ENCODE peak calls at places on chromosomes 1 and 21, in six cellular contexts. D is SIG-M5, R is esophagus squamous epithelium, T is AG08395, K is fibroblast of pulmonary artery, O is GM03348. G is an unnamed sample.

GRCh38 chr21:15084668-15085067 is 19.9 kb upstream of the NRIP1 start:
- DNase-seq in R (no peak), K (peak; percentile 55), D (no peak), T (no peak), O (no peak), G (peak; percentile 1)

GRCh38 chr1:25469177-25469576 is 38.5 kb downstream of the MACO1 start:
- DNase-seq in O (peak; percentile 36), D (no peak), R (no peak), T (peak; percentile 41), K (peak; percentile 55), G (peak; percentile 27)

GRCh38 chr1:155892801-155893200 is 18.3 kb downstream of the RIT1 start:
- DNase-seq in R (no peak), O (peak; percentile 55), D (no peak), K (peak; percentile 79), T (peak; percentile 53), G (peak; percentile 84)

GRCh38 chr1:44909949-44910594 is 67.0 kb upstream of the PTCH2 start:
- DNase-seq in T (no peak), K (no peak), O (no peak), D (no peak), R (no peak), G (no peak)

GRCh38 chr1:27488523-27489138 is 1.3 kb downstream of the WASF2 start:
- DNase-seq in K (peak; percentile 44), D (no peak), T (no peak), R (no peak), O (no peak), G (peak; percentile 23)

GRCh38 chr1:69103705-69104385 is 463.9 kb upstream of the LRRC7 start:
- DNase-seq in K (no peak), D (no peak), O (no peak), R (no peak), T (no peak), G (no peak)

GRCh38 chr1:30418426-30419245 is 304.7 kb downstream of the MATN1 start:
- DNase-seq in K (no peak), D (no peak), T (no peak), R (no peak), O (peak; percentile 2), G (no peak)

GRCh38 chr1:6445062-6445763 is 20.6 kb downstream of the ESPN start:
- DNase-seq in O (peak; percentile 49), R (no peak), K (peak; percentile 54), T (no peak), D (no peak), G (peak; percentile 37)

GRCh38 chr1:93579891-93580290 is 101.7 kb downstream of the BCAR3 start:
- DNase-seq in R (no peak), D (no peak), K (peak; percentile 86), O (peak; percentile 74), T (peak; percentile 79), G (peak; percentile 96)

GRCh38 chr1:236830560-236830959 is 35.5 kb downstream of the MTR start:
- DNase-seq in O (no peak), D (no peak), K (no peak), T (no peak), R (no peak), G (no peak)

GRCh38 chr1:94667716-94668282 is 126.2 kb upstream of the F3 start:
- DNase-seq in R (no peak), D (no peak), K (no peak), T (no peak), O (no peak), G (no peak)

GRCh38 chr1:1353389-1354151 is 4.4 kb upstream of the DVL1 start:
- DNase-seq in O (no peak), R (no peak), D (no peak), K (no peak), T (no peak), G (no peak)

GRCh38 chr1:185110145-185110544 is 46.6 kb downstream of the TRMT1L start:
- DNase-seq in K (no peak), D (no peak), T (no peak), O (no peak), R (no peak), G (peak; percentile 2)

GRCh38 chr21:41659791-41660560 is 106.9 kb downstream of the RIPK4 start:
- DNase-seq in R (no peak), K (peak; percentile 42), D (no peak), O (no peak), T (no peak), G (peak; percentile 37)

GRCh38 chr1:212769372-212770167 is 22.0 kb downstream of the NSL1 start:
- DNase-seq in T (no peak), O (no peak), R (no peak), K (no peak), D (no peak), G (peak; percentile 11)

GRCh38 chr1:172112573-172112972 is 271.3 kb downstream of the DNM3 start:
- DNase-seq in R (no peak), D (no peak), O (no peak), K (no peak), T (no peak), G (no peak)

GRCh38 chr1:1628656-1629429 is 3.1 kb upstream of the MMP23B start:
- DNase-seq in O (no peak), K (no peak), D (no peak), T (no peak), R (no peak), G (no peak)

GRCh38 chr1:200224315-200224714 is 185.5 kb downstream of the ZNF281 start:
- DNase-seq in D (no peak), T (peak; percentile 5), O (peak; percentile 9), R (no peak), K (peak; percentile 27), G (no peak)

GRCh38 chr21:34887729-34888568 is 161.2 kb downstream of the RUNX1 start:
- DNase-seq in O (peak; percentile 90), K (peak; percentile 94), T (peak; percentile 85), D (peak; percentile 81), R (no peak), G (peak; percentile 94)

GRCh38 chr1:22662986-22663408 is 10.0 kb downstream of the C1QB start:
- DNase-seq in K (no peak), O (no peak), R (no peak), D (no peak), T (peak; percentile 24), G (no peak)

GRCh38 chr1:25684216-25684965 is 67.8 kb downstream of the MAN1C1 start:
- DNase-seq in D (no peak), T (no peak), O (no peak), R (no peak), K (peak; percentile 46), G (no peak)

GRCh38 chr1:26336477-26337205 is 17.3 kb downstream of the CRYBG2 start:
- DNase-seq in K (no peak), T (peak; percentile 36), D (no peak), O (peak; percentile 71), R (no peak), G (no peak)

GRCh38 chr1:29679316-29679715 is 443.0 kb downstream of the PTPRU start:
- DNase-seq in R (no peak), K (no peak), T (no peak), O (no peak), D (no peak), G (no peak)

GRCh38 chr1:103514920-103515503 is 10.5 kb upstream of the RNPC3 start:
- DNase-seq in T (peak; percentile 44), K (peak; percentile 80), D (no peak), R (no peak), O (peak; percentile 33), G (peak; percentile 76)

GRCh38 chr1:173009597-173009996 is 41.1 kb downstream of the TNFSF18 start:
- DNase-seq in O (no peak), R (no peak), D (no peak), T (no peak), K (peak; percentile 30), G (no peak)

GRCh38 chr1:60149254-60149653 is 75.7 kb upstream of the C1orf87 start:
- DNase-seq in K (peak; percentile 4), D (no peak), O (no peak), T (no peak), R (no peak), G (no peak)

GRCh38 chr21:43880111-43880985 is 15.3 kb downstream of the AGPAT3 start:
- DNase-seq in D (no peak), K (no peak), O (peak; percentile 45), T (peak; percentile 72), R (no peak), G (peak; percentile 41)

GRCh38 chr1:232891116-232891515 is 59.3 kb upstream of the NTPCR start:
- DNase-seq in D (no peak), R (no peak), K (peak; percentile 68), T (peak; percentile 95), O (peak; percentile 73), G (peak; percentile 98)

GRCh38 chr1:227612658-227613057 is 49.3 kb downstream of the ZNF678 start:
- DNase-seq in R (no peak), T (no peak), O (no peak), D (no peak), K (no peak), G (no peak)

GRCh38 chr1:180815188-180815587 is 97.5 kb upstream of the KIAA1614 start:
- DNase-seq in R (no peak), T (no peak), K (no peak), D (no peak), O (no peak), G (no peak)

GRCh38 chr1:234313171-234313570 is 60.1 kb upstream of the COA6 start:
- DNase-seq in K (no peak), R (no peak), O (no peak), T (no peak), D (no peak), G (no peak)

GRCh38 chr1:228939881-228940392 is 204.7 kb downstream of the RHOU start:
- DNase-seq in R (no peak), D (no peak), T (no peak), O (no peak), K (no peak), G (no peak)

GRCh38 chr1:162670928-162671663 is 38.8 kb downstream of the DDR2 start:
- DNase-seq in D (no peak), K (peak; percentile 63), O (peak; percentile 69), T (peak; percentile 79), R (no peak), G (peak; percentile 81)

GRCh38 chr1:151476083-151476482 is 16.8 kb upstream of the POGZ start:
- DNase-seq in D (no peak), K (no peak), O (no peak), T (no peak), R (no peak), G (no peak)

GRCh38 chr1:155648207-155649147 is 38.5 kb downstream of the MSTO1 start:
- DNase-seq in D (peak; percentile 19), K (peak; percentile 98), R (no peak), O (peak; percentile 80), T (peak; percentile 73), G (peak; percentile 90)

GRCh38 chr1:48817505-48818114 is 40.9 kb upstream of the BEND5 start:
- DNase-seq in D (no peak), K (peak; percentile 57), R (no peak), T (peak; percentile 68), O (peak; percentile 45), G (peak; percentile 63)

GRCh38 chr1:5597171-5597864 is 394.9 kb downstream of the NPHP4 start:
- DNase-seq in D (no peak), R (no peak), O (no peak), T (no peak), K (no peak), G (no peak)

GRCh38 chr1:56452027-56453011 is 127.0 kb downstream of the PLPP3 start:
- DNase-seq in K (no peak), O (no peak), T (peak; percentile 11), D (no peak), R (no peak), G (no peak)